ENCODE peak calls at places on chromosome 15, in eight cellular contexts. T is heart left ventricle, D is breast epithelium, G is uterus, K is ovary, A is body of pancreas, S is IMR-90, N is NB4. E is an unnamed sample.

GRCh38 chr15:99324082-99324620 is 72.9 kb downstream of the LRRC28 start:
- DNase-seq in T (no peak), G (no peak), D (no peak), K (no peak), S (peak), A (no peak), N (peak), E (peak)

GRCh38 chr15:43185161-43186002 is at the start of gene CCNDBP1:
- DNase-seq in K (peak), G (peak), T (peak), A (peak), D (peak), N (peak), S (peak), E (peak)

GRCh38 chr15:75817151-75817935 is 25.9 kb upstream of the UBE2Q2 start:
- DNase-seq in A (no peak), T (no peak), D (no peak), S (no peak), N (no peak), K (no peak), G (no peak), E (no peak)

GRCh38 chr15:37372064-37372463 is 271.7 kb upstream of the MEIS2 start:
- DNase-seq in G (no peak), N (no peak), S (no peak), D (no peak), K (no peak), A (no peak), T (no peak), E (no peak)

GRCh38 chr15:41827880-41828746 is at the start of gene JMJD7:
- DNase-seq in S (peak), D (peak), K (peak), N (peak), G (peak), T (peak), A (peak), E (peak)

GRCh38 chr15:63015618-63016017 is 26.9 kb upstream of the TPM1 start:
- DNase-seq in K (no peak), G (no peak), A (peak), S (peak), N (no peak), T (peak), D (no peak), E (no peak)

GRCh38 chr15:74642328-74642723 is 26.7 kb downstream of the CLK3 start:
- DNase-seq in N (no peak), A (peak), T (no peak), K (no peak), G (no peak), S (no peak), D (no peak), E (no peak)

GRCh38 chr15:83081256-83082014 is 14.4 kb upstream of the BTBD1 start:
- DNase-seq in D (no peak), G (no peak), A (no peak), N (no peak), S (no peak), T (no peak), K (no peak), E (no peak)

DNA sequence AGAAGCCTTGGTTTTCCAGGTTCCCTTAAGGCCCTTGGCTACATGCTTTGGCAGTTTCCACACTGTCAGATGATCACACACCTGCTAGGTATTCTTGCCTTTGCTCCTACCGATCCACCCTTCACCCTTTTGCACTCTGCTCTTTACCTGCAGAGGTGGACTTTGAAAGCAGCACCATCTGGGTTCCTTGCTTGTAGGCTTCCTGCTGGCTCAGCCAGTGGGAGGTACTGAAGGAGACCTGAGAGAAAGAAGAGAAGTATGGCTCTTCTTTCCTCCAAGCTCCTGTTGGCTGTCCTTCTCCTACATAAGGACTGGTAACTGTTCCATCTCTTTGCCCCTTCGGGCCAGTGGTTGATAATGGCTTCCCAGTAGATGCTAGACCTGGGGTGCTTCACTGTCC is 7.2 kb upstream of the ZNF592 start:
- DNase-seq in D (no peak), G (no peak), N (no peak), S (no peak), T (no peak), K (no peak), A (no peak), E (no peak)
- TF ChIP-seq POLR2A in D (no peak), G (no peak), N (no peak), S (no peak), T (no peak), K (no peak), A (no peak), E (no peak)

GRCh38 chr15:90025461-90026033 is 24.4 kb downstream of the ZNF710 start:
- DNase-seq in N (no peak), S (no peak), K (no peak), D (no peak), T (no peak), G (no peak), A (peak), E (no peak)

GRCh38 chr15:90031231-90031791 is 30.2 kb downstream of the ZNF710 start:
- DNase-seq in D (no peak), G (no peak), T (no peak), S (peak), N (peak), A (no peak), K (no peak), E (no peak)

GRCh38 chr15:90030376-90030775 is 29.3 kb downstream of the ZNF710 start:
- DNase-seq in K (no peak), A (peak), S (no peak), T (peak), D (no peak), G (no peak), N (peak), E (no peak)

GRCh38 chr15:90029024-90029423 is 27.9 kb downstream of the ZNF710 start:
- DNase-seq in K (no peak), A (peak), N (no peak), G (no peak), S (no peak), T (no peak), D (no peak), E (no peak)

GRCh38 chr15:90028376-90028775 is 27.3 kb downstream of the ZNF710 start:
- DNase-seq in T (no peak), D (no peak), A (no peak), N (no peak), S (no peak), G (no peak), K (no peak), E (no peak)
- TF ChIP-seq POLR2A in T (no peak), D (no peak), A (no peak), N (no peak), S (no peak), G (no peak), K (no peak), E (no peak)

GRCh38 chr15:67063689-67064606 is 1.5 kb upstream of the SMAD3 start:
- DNase-seq in G (no peak), S (peak), T (peak), A (peak), K (peak), D (no peak), N (peak), E (peak)
- TF ChIP-seq POLR2A in G (no peak), S (no peak), T (no peak), A (peak), K (no peak), D (no peak), N (peak), E (peak)

DNA sequence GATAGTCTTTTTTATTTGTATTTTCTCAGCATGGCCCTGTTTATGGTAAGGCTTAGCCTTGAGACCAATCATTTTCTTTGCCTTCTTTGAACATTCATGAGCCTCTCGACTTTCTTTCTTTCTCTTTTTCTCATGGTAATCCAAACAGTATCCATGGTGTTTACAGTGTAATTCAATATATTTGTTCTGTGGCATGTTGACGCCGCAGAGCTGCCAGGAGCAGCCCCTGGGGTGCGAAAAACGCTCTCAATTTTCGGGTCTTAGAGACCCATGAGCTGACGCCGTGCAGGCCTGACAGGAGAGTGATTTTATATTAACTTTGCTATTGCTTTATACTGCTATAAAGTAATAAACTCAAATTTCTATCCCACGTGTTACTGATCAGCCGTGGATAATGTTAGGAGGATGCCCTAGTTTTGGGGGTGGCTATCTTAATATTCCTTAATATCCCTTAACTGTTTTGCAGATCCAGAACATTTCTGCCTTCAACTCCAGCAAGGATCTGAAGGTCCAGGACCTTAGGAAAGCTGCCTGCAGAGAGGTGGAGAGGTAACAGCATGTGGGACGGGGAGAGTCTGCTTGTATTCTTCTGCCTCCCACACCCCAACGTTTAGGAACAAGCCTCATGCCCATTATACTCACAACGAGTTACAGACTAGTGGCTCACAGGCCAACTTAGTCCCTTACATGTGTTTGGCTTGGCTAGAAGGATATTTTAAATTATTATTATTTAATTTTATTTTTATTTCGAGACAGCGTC is 29.3 kb upstream of the MYO1E start:
- DNase-seq in N (no peak), K (no peak), S (no peak), A (no peak), D (no peak), T (no peak), G (no peak), E (no peak)
- TF ChIP-seq POLR2A in N (no peak), K (no peak), S (no peak), A (no peak), D (no peak), T (no peak), G (no peak), E (no peak)

DNA sequence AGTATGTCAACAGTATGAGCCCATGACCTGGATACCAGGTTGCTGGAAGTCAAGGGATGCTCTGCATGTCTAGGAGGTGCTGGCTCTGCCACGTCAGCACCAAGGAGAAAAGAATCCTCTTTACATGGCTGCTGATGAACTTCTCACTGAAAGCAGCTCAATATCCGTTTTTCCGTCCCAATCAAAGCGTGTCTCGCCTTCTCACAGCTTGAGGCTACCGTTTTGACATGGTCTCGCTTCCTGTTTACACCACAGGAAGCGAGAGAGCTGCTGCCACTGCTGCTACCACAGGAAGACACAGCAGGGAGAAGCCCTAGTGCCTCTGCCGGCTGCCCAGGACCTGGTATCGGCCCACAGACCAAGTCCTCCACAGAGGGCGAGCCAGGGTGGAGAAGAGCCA is 27.3 kb downstream of the STARD5 start:
- DNase-seq in K (no peak), N (peak), A (peak), T (peak), D (no peak), G (no peak), S (no peak), E (no peak)
- TF ChIP-seq POLR2A in K (no peak), N (peak), A (peak), T (no peak), D (no peak), G (no peak), S (no peak), E (no peak)